ENCODE peak calls at places on chromosome 20, in ten cellular contexts. E, L, Q, U, C, W, G, N, Y and D are unnamed samples. For H3K9me3, the result is how much of the 10 kb centered on the place peaks cover.

GRCh38 chr20:37406010-37406998 is 60.4 kb downstream of the SRC start:
- DNase-seq in U (no peak), Y (peak), G (no peak), W (peak), L (peak), N (no peak), Q (peak), C (peak), E (peak), D (no peak)

GRCh38 chr20:18255526-18255925 is 32.8 kb upstream of the ZNF133 start:
- DNase-seq in U (no peak), Y (no peak), C (no peak), L (no peak), N (no peak), E (no peak), G (no peak), Q (no peak), W (no peak), D (no peak)

GRCh38 chr20:41342474-41343464 is 2.1 kb downstream of the LPIN3 start:
- DNase-seq in N (no peak), U (no peak), G (no peak), C (no peak), E (no peak), L (no peak), Q (no peak), Y (no peak), W (no peak), D (no peak)

GRCh38 chr20:17083738-17084137 is 143.1 kb upstream of the PCSK2 start:
- DNase-seq in N (no peak), W (peak), U (peak), G (no peak), L (peak), E (no peak), Q (peak), C (peak), Y (peak), D (no peak)

GRCh38 chr20:11166716-11167115 is 492.9 kb upstream of the JAG1 start:
- DNase-seq in U (no peak), Q (no peak), C (no peak), Y (no peak), N (no peak), W (no peak), E (no peak), G (no peak), L (no peak), D (no peak)

GRCh38 chr20:43983904-43984361 is 69.3 kb downstream of the TOX2 start:
- DNase-seq in L (no peak), E (no peak), W (no peak), N (no peak), Q (no peak), C (no peak), U (no peak), Y (peak), G (peak), D (no peak)

GRCh38 chr20:44720994-44721784 is 6.0 kb downstream of the CCN5 start:
- DNase-seq in L (no peak), Q (peak), U (no peak), E (peak), Y (peak), N (peak), W (peak), G (peak), C (no peak), D (peak)

GRCh38 chr20:7772376-7772775 is 167.9 kb downstream of the HAO1 start:
- DNase-seq in W (peak), C (no peak), Y (peak), U (no peak), N (no peak), L (no peak), Q (no peak), E (peak), G (peak), D (no peak)

GRCh38 chr20:39605908-39606307 is 643.8 kb downstream of the DHX35 start:
- DNase-seq in E (peak), G (no peak), W (peak), C (no peak), L (no peak), Q (no peak), Y (no peak), U (no peak), N (no peak), D (no peak)

GRCh38 chr20:24131684-24132083 is 143.1 kb upstream of the GGTLC1 start:
- DNase-seq in Y (no peak), W (no peak), E (no peak), Q (peak), L (no peak), C (no peak), G (no peak), U (no peak), N (no peak), D (no peak)

GRCh38 chr20:23129256-23129655 is 43.1 kb upstream of the CD93 start:
- DNase-seq in W (no peak), C (no peak), U (no peak), Q (no peak), L (no peak), G (no peak), E (no peak), N (no peak), Y (peak), D (no peak)

GRCh38 chr20:8808180-8808535 is 260.7 kb upstream of the PLCB4 start:
- DNase-seq in N (no peak), C (no peak), Y (no peak), G (no peak), U (no peak), E (no peak), L (no peak), W (no peak), Q (no peak), D (no peak)

GRCh38 chr20:23092409-23092756 is 6.3 kb upstream of the CD93 start:
- DNase-seq in Y (peak), L (no peak), G (peak), N (no peak), Q (no peak), E (no peak), C (no peak), W (no peak), U (no peak), D (no peak)

GRCh38 chr20:37703338-37703660 is 9.5 kb downstream of the CTNNBL1 start:
- DNase-seq in G (peak), Y (peak), E (no peak), L (no peak), Q (no peak), C (no peak), N (no peak), W (peak), U (no peak), D (no peak)

GRCh38 chr20:40743172-40743775 is 54.2 kb upstream of the MAFB start:
- DNase-seq in W (no peak), L (no peak), Y (no peak), G (no peak), N (no peak), Q (no peak), U (no peak), C (no peak), E (no peak), D (no peak)

DNA sequence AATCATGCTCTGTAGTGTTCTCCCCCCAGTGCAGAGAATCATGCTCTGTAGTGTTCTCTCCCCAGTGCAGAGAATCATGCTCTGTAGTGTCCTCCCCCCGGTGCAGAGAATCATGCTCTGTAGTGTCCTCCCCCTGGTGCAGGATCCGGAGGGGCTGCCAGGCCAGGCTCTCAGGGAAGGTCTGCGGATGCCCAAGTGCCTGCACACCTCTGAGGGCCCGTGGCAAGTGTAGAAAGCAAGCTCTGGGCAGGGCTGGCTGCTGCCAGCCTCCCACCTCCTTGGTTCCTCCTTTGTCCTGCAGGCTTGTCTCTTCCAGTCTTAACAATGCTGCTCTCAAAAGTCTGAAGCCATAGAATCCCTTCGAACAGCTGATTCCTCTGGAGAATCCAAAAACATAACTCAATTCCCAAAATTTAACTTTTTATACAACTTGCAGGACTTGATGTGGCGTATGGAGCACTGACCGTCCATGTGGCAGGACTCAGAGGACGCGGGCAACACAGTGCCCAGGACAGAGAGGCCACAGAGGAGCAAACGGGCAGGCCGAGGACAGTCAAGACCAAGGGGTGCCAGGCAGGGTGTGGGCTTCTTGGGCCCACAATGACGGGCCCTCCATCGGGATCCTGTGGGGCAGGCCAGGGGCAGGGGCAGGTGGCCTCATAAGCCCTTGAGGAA is 44.6 kb upstream of the BHLHE23 start:
- DNase-seq in U (no peak), N (no peak), L (no peak), Q (no peak), E (no peak), G (no peak), W (no peak), C (no peak), Y (no peak), D (no peak)
- H3K9me3 ChIP-seq in U (under half), N (under half), L (under half), Q (under half), E (under half), G (under half), W (under half), C (under half), Y (under half), D (under half)

DNA sequence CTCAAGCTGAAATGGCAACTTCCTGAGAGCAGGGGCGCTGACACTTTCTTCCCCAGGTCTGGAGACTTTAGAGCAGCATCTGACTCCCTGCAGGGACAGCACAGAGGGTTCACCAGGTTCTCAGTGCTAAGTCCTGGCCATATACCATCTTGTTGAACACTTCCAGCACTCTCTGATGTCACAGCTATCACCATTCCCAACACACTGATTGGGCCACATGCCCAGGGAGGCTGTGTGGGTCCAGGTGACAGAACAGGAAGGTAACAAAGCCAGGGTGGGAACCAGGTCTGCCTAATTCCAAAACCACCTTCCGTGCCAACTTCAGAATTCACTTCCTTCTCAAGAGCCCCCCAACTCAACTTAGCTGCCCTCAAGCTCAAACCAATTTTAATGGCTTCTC is 4.3 kb downstream of the APCDD1L start:
- DNase-seq in Y (no peak), L (no peak), C (no peak), G (no peak), E (no peak), U (no peak), W (no peak), Q (no peak), N (no peak), D (no peak)
- H3K4me2 ChIP-seq in Y (no peak), L (no peak), C (no peak), G (peak), E (no peak), U (no peak), W (peak), Q (no peak), N (no peak), D (peak)

GRCh38 chr20:15799871-15800270 is 773.4 kb downstream of the KIF16B start:
- DNase-seq in G (peak), U (no peak), W (peak), L (no peak), E (peak), Y (peak), C (no peak), N (no peak), Q (peak), D (no peak)

GRCh38 chr20:15807271-15807670 is 766.0 kb downstream of the KIF16B start:
- DNase-seq in W (no peak), E (no peak), Q (no peak), L (no peak), N (no peak), Y (no peak), G (no peak), U (no peak), C (no peak), D (no peak)

GRCh38 chr20:15802020-15802419 is 771.2 kb downstream of the KIF16B start:
- DNase-seq in W (no peak), G (no peak), Q (no peak), U (no peak), L (no peak), N (no peak), C (no peak), E (no peak), Y (no peak), D (no peak)
- H3K9me3 ChIP-seq in W (under half), G (under half), Q (under half), U (under half), L (under half), N (under half), C (under half), E (under half), Y (under half), D (under half)

DNA sequence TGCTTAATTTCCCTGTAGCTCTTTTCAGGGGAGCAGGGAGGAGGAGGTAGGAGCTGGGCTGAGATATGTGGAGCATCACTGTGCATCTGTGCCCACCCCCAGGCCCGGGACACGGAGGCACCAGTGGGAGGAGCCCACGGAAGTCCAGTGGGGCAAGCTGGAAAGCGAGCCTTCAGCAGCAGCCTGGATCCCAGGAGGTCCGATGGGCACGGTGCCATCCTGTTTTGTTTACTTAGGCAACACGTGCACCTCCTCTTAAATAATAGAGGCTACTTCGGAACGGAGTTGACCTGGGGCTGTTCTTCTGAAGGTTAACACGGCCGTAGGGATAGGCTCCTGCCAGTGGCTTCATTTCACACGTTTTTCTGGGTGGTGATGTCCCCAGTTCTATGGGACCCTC is 51.6 kb downstream of the CDH4 start:
- DNase-seq in E (no peak), Q (no peak), W (no peak), U (no peak), G (no peak), L (no peak), C (no peak), N (no peak), Y (no peak), D (no peak)
- H3K4me2 ChIP-seq in E (no peak), Q (no peak), W (no peak), U (no peak), G (no peak), L (no peak), C (no peak), N (no peak), Y (no peak), D (no peak)

GRCh38 chr20:62827323-62828050 is 10.6 kb downstream of the COL9A3 start:
- DNase-seq in Q (no peak), L (no peak), N (no peak), G (no peak), U (no peak), Y (no peak), C (no peak), E (no peak), W (no peak), D (no peak)
- H3K9me3 ChIP-seq in Q (under half), L (under half), N (under half), G (under half), U (under half), Y (under half), C (under half), E (under half), W (under half), D (under half)

DNA sequence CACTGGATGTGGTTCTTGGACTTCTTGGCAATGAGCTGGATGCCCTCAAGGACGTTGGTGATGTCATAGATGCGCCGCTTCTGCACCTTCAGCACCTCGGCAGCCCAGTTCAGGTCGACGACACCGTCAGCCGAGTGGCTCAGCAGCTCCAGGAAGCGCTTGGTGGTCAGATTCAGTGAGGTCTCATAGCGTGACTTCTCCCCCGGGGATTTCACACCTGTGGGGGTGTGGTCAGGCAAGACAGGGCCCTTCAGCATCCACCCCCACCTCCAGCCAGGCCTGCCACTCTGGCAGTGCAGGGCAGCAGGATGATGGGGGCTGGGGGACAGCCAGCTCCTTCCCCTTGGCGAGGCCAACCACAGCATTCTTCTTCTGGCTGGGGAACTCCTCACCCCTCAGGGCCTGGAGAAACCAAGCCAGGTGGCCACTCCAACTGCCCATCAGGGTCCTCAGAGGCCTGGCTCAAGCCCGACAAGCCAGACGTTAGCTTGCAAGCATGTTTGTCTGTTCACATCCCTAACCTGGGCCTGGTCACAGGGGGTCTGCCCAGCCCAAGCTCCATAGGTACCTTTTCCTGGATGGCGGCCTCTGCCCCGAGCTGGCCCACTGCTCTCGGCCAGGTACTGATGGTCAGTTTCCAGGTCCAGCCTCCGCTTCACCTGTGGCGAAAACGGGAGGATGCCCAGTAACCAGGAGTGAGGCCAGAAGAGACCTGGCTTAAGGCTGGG is 5.7 kb upstream of the NECAB3 start:
- DNase-seq in G (no peak), U (no peak), Y (no peak), C (no peak), W (no peak), N (no peak), L (no peak), E (no peak), Q (no peak), D (no peak)
- H3K4me2 ChIP-seq in G (no peak), U (no peak), Y (no peak), C (no peak), W (no peak), N (no peak), L (no peak), E (no peak), Q (no peak), D (no peak)

DNA sequence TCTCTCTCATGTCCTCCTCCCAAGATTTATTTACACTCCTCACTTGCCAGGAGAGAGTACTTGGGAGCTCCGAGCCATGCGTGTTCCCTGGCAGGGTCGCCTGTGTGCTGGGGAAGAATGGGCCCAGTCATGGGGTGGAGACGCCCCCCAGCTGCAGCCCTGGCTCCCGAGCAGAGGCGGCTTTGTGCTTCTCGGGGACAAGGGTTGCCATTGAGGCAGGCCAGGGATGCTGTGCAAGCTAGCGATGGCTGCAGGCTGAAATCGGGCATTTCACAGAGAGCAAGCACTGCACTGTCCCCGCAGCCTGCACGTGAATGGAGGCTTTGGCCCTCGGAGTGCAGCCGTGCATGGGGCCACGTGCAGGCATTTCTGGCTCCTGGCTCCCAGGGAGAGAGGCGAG is 23.8 kb downstream of the PHACTR3 start:
- DNase-seq in W (no peak), Y (no peak), N (no peak), G (no peak), E (no peak), Q (no peak), C (no peak), L (no peak), U (no peak), D (no peak)
- H3K9me3 ChIP-seq in W (under half), Y (under half), N (under half), G (under half), E (under half), Q (under half), C (under half), L (under half), U (under half), D (under half)

GRCh38 chr20:32808438-32808837 is 11.3 kb upstream of the MAPRE1 start:
- DNase-seq in W (no peak), E (no peak), G (no peak), C (no peak), L (no peak), Q (no peak), N (no peak), U (no peak), Y (no peak), D (no peak)
- H3K4me2 ChIP-seq in W (no peak), E (no peak), G (no peak), C (no peak), L (no peak), Q (no peak), N (no peak), U (no peak), Y (no peak), D (no peak)

DNA sequence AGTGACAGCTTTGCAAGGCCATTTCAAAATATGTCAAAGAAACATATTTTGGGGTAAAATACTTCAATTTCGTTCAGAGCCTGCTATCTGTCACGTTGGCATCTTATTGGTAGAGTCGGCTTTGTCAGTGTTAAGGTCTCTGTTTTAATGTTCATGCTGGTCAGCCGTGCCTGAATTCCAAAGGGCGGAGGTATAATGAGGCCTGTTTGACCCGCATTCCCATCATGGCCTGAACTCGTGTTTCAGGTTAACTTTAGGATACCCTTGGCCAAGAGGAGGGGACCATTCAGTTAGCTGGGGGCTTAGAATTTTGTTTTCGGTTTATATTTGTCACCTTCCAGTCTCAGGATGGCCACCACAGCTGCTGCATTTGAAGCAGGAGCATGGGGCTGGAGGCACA is 236.4 kb downstream of the NFATC2 start:
- DNase-seq in U (no peak), G (no peak), E (no peak), C (no peak), Y (no peak), Q (no peak), W (no peak), N (no peak), L (no peak), D (no peak)
- H3K9me3 ChIP-seq in U (under half), G (under half), E (under half), C (under half), Y (under half), Q (under half), W (under half), N (under half), L (under half), D (under half)

DNA sequence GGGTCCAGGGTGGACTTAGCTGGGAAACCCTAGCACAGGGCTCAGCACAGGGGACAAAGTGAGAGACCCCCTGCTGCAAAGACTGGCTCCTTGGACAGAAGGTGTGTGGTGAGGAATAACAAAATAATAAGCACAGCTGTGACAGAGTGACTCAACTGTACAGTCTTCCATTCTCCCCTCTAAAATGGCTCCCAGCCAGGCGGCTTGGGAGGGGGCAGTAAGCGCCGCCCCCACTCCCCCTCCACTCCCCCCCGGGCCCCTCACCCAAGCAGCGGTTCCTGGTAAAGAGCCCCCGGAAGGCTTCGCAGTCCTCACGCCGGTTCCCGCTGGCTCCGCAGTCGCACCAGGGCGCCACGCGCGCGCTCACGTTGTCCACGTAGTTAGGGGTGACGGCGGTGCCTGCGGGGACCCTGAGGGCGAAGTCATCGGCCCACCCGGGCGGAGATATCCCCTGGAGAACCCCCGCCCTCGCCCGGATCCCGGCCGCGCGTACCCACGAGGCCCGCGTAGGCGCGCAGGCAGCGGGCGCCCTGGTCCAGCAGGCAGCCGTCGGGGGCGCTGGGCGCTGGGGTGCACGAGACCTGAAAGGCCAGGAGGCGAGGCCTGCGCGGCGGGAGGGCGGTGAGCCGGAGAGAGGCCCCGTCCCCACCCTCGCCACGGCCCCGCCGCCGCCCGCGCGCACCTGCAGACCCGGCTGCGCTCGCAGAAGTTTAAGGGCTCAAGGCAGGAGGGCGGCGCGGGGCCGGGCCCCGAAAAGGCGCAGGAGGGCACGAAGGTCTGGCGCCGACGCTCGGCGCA is 2.7 kb downstream of the GFRA4 start:
- DNase-seq in Q (no peak), G (no peak), N (no peak), C (no peak), E (no peak), Y (no peak), L (no peak), U (no peak), W (peak), D (no peak)
- H3K4me2 ChIP-seq in Q (no peak), G (no peak), N (no peak), C (no peak), E (no peak), Y (no peak), L (no peak), U (peak), W (no peak), D (no peak)